ENCODE peak calls at places on chromosome 17, in six cellular contexts. O is H1, Y is PC-9, J is upper lobe of right lung, T is A549, B is PC-3. N is an unnamed sample. For H3K4me1, the result is how much of the 10 kb centered on the place peaks cover.

GRCh38 chr17:42428141-42428944 is 5.3 kb upstream of the CAVIN1 start:
- DNase-seq in O (no peak), Y (peak), J (no peak), T (peak), B (no peak), N (no peak)

GRCh38 chr17:55426851-55427586 is 5.4 kb upstream of the MMD start:
- DNase-seq in O (no peak), Y (no peak), J (no peak), T (no peak), B (peak), N (no peak)

GRCh38 chr17:30164531-30164930 is 47.9 kb downstream of the NSRP1 start:
- DNase-seq in O (no peak), Y (no peak), J (no peak), T (no peak), B (no peak), N (no peak)

GRCh38 chr17:47862621-47863440 is 11.9 kb upstream of the SP6 start:
- DNase-seq in O (no peak), Y (peak), J (no peak), T (peak), B (peak), N (no peak)

GRCh38 chr17:39757931-39758873 is 20.5 kb downstream of the GRB7 start:
- DNase-seq in O (no peak), Y (no peak), J (no peak), T (no peak), B (no peak), N (no peak)

GRCh38 chr17:19725486-19725885 is 9.1 kb upstream of the SLC47A2 start:
- DNase-seq in O (no peak), Y (no peak), J (no peak), T (no peak), B (no peak), N (no peak)

GRCh38 chr17:30599424-30600061 is 122.3 kb downstream of the GOSR1 start:
- DNase-seq in O (no peak), Y (no peak), J (no peak), T (no peak), B (no peak), N (no peak)

GRCh38 chr17:45436161-45436560 is 3.5 kb upstream of the ARHGAP27 start:
- DNase-seq in O (no peak), Y (no peak), J (no peak), T (no peak), B (peak), N (no peak)

GRCh38 chr17:78000351-78000750 is 41.8 kb downstream of the TNRC6C start:
- DNase-seq in O (no peak), Y (no peak), J (no peak), T (no peak), B (no peak), N (no peak)

GRCh38 chr17:72997559-72997958 is 94.9 kb downstream of the SLC39A11 start:
- DNase-seq in O (no peak), Y (no peak), J (no peak), T (no peak), B (peak), N (no peak)

GRCh38 chr17:32285770-32286517 is 20.3 kb downstream of the RHBDL3 start:
- DNase-seq in O (no peak), Y (no peak), J (no peak), T (no peak), B (no peak), N (no peak)

GRCh38 chr17:60293580-60294335 is 98.2 kb downstream of the USP32 start:
- DNase-seq in O (no peak), Y (no peak), J (no peak), T (no peak), B (no peak), N (no peak)

GRCh38 chr17:27296427-27296979 is 2.6 kb downstream of the WSB1 start:
- DNase-seq in O (no peak), Y (no peak), J (no peak), T (peak), B (peak), N (no peak)

GRCh38 chr17:42153919-42154491 is 784 bp downstream of the RAB5C start:
- DNase-seq in O (no peak), Y (no peak), J (no peak), T (no peak), B (no peak), N (no peak)

GRCh38 chr17:29579866-29580771 is 9.3 kb downstream of the GIT1 start:
- DNase-seq in O (peak), Y (peak), J (peak), T (peak), B (peak), N (no peak)

GRCh38 chr17:76599699-76600460 is 14.2 kb upstream of the ST6GALNAC2 start:
- DNase-seq in O (no peak), Y (no peak), J (peak), T (no peak), B (no peak), N (no peak)

GRCh38 chr17:4796550-4796915 is 569 bp downstream of the PSMB6 start:
- DNase-seq in O (peak), Y (peak), J (no peak), T (peak), B (peak), N (no peak)

GRCh38 chr17:83128306-83129240 is 49.2 kb downstream of the METRNL start:
- DNase-seq in O (no peak), Y (no peak), J (peak), T (no peak), B (no peak), N (no peak)

GRCh38 chr17:4118095-4118743 is 24.6 kb downstream of the ZZEF1 start:
- DNase-seq in O (no peak), Y (peak), J (no peak), T (no peak), B (no peak), N (no peak)

GRCh38 chr17:8420041-8420934 is 15.4 kb upstream of the NDEL1 start:
- DNase-seq in O (no peak), Y (peak), J (peak), T (no peak), B (peak), N (no peak)

GRCh38 chr17:70437656-70438055 is 268.3 kb downstream of the KCNJ2 start:
- DNase-seq in O (no peak), Y (no peak), J (no peak), T (no peak), B (no peak), N (no peak)

GRCh38 chr17:11336290-11336995 is 95.4 kb downstream of the SHISA6 start:
- DNase-seq in O (no peak), Y (no peak), J (no peak), T (no peak), B (no peak), N (no peak)

GRCh38 chr17:38604479-38605229 is 1.1 kb downstream of the SRCIN1 start:
- DNase-seq in O (peak), Y (no peak), J (no peak), T (peak), B (no peak), N (no peak)

GRCh38 chr17:1153795-1154546 is 25.8 kb downstream of the ABR start:
- DNase-seq in O (peak), Y (no peak), J (peak), T (peak), B (peak), N (no peak)

GRCh38 chr17:45824901-45825492 is 19.7 kb upstream of the SPPL2C start:
- DNase-seq in O (no peak), Y (no peak), J (no peak), T (no peak), B (no peak), N (no peak)

GRCh38 chr17:59451706-59452105 is 113.7 kb upstream of the DHX40 start:
- DNase-seq in O (no peak), Y (no peak), J (no peak), T (no peak), B (peak), N (no peak)

GRCh38 chr17:29661220-29661619 is 38.5 kb upstream of the CORO6 start:
- DNase-seq in O (no peak), Y (no peak), J (no peak), T (no peak), B (no peak), N (no peak)

GRCh38 chr17:45013021-45013997 is 38.1 kb downstream of the DCAKD start:
- DNase-seq in O (peak), Y (no peak), J (no peak), T (no peak), B (no peak), N (no peak)

GRCh38 chr17:64994781-64995538 is 61.6 kb downstream of the GNA13 start:
- DNase-seq in O (no peak), Y (no peak), J (no peak), T (no peak), B (no peak), N (no peak)

GRCh38 chr17:64993867-64994266 is 62.7 kb downstream of the GNA13 start:
- DNase-seq in O (peak), Y (no peak), J (no peak), T (no peak), B (no peak), N (no peak)

GRCh38 chr17:64991726-64992125 is 64.8 kb downstream of the GNA13 start:
- DNase-seq in O (peak), Y (no peak), J (no peak), T (no peak), B (no peak), N (no peak)

GRCh38 chr17:64992325-64992802 is 64.2 kb downstream of the GNA13 start:
- DNase-seq in O (no peak), Y (peak), J (no peak), T (peak), B (peak), N (no peak)

DNA sequence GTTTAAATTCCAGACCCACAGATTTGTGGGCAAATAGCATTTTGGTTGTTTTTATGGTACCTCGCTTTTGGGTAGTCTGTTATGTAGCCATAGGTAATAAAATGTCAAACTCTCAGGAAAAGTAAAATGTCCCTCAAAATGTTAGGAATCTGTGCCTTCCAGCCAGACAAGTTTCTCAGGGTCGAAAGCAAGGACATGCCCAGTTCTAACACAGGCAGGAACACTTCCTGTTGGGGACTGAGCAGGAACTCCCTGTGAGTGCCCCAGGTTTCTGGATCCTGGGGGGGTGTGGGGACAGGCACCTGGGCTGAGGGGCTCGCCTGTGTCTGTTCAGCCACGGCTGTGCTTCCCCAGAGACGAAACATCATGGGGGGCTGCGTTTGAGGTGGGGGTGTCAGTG is 62.3 kb downstream of the GNA13 start:
- DNase-seq in O (no peak), Y (no peak), J (no peak), T (no peak), B (no peak), N (no peak)
- H3K4me1 ChIP-seq in O (under half), Y (under half), J (under half), T (under half), B (under half), N (under half)

DNA sequence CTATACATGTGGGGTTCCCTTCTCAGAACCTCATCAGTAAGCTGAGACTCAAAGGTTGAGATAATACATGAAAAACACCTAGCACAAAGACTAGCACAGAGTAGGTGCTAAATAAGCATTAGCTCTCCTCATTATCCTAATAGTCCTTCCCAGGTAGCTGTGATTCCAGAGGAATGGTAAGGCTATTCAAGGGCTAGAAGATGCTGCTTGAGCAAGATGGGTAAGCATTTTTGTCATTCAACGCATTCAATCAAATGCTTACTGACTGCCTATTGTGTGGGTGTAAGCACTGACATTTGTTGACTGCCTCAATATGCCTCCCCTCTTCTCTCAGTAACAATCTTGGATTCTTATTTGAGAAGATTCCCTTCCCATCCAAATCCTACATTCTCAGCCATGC is 4.0 kb downstream of the SUPT4H1 start:
- DNase-seq in O (no peak), Y (no peak), J (no peak), T (no peak), B (no peak), N (no peak)
- H3K4me1 ChIP-seq in O (under half), Y (under half), J (under half), T (under half), B (under half), N (under half)

DNA sequence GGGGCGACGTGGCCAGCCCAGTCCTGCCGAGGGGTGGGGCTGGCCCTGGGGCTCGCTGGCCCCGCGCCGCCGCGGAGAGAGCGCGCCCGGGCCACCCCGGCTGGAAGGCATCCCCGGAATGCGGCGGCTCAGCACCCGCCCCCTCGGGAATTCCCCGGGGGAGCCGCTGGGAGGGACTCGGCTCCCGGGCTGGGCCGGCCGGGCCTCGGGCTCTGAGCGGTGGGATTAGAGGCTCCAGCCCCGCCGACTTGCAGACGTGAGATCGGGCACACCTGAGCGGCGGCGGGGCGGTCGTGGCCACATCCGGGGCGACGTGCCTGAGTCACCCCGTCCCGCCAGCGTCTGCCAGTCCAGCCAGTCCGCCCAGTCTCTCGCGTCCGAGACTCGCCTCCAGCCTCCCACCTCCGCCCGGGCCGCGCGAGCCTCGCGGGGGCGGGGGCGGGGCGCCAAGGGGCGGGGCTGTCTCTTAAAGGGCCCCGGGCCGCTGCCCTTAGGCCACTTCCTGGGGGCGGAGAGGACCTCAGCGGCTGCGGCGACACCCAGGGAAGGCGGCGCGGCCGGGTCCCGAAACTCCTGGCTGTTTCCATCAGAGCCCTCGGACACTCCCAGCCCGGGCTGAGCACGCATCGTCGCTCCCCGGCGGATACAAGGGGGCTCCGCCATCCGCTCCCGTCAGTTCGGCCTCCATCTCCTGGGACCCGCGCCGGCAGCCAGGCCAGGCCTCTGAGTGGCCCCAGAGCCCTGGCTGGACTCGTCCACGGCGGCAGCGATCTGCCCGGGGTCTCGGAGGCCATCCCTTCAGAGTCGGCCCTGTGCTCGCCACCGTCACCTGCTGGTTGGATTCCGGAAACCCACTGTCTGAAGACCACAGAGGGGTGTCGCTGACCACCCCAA is at the start of gene KCTD11:
- DNase-seq in O (peak), Y (peak), J (peak), T (peak), B (peak), N (no peak)
- H3K4me1 ChIP-seq in O (under half), Y (under half), J (under half), T (half or more), B (under half), N (half or more)

GRCh38 chr17:80948091-80948960 is 43.3 kb upstream of the CHMP6 start:
- DNase-seq in O (no peak), Y (no peak), J (peak), T (no peak), B (no peak), N (no peak)
- H3K4me1 ChIP-seq in O (under half), Y (under half), J (under half), T (under half), B (under half), N (under half)

GRCh38 chr17:79796570-79797491 is at the start of gene CBX8:
- DNase-seq in O (peak), Y (peak), J (peak), T (peak), B (peak), N (peak)
- H3K4me1 ChIP-seq in O (under half), Y (under half), J (under half), T (under half), B (under half), N (half or more)

GRCh38 chr17:81426676-81427445 is 31.6 kb downstream of the BAHCC1 start:
- DNase-seq in O (no peak), Y (no peak), J (no peak), T (no peak), B (no peak), N (no peak)
- H3K4me1 ChIP-seq in O (under half), Y (under half), J (half or more), T (half or more), B (under half), N (half or more)

GRCh38 chr17:49545811-49546545 is 29.7 kb upstream of the NXPH3 start:
- DNase-seq in O (no peak), Y (no peak), J (no peak), T (no peak), B (no peak), N (no peak)
- H3K4me1 ChIP-seq in O (under half), Y (under half), J (under half), T (under half), B (under half), N (under half)

GRCh38 chr17:17076066-17076465 is 33.8 kb downstream of the MPRIP start:
- DNase-seq in O (no peak), Y (no peak), J (peak), T (no peak), B (no peak), N (no peak)

GRCh38 chr17:17078832-17079231 is 36.6 kb downstream of the MPRIP start:
- DNase-seq in O (no peak), Y (no peak), J (peak), T (no peak), B (no peak), N (no peak)

GRCh38 chr17:17075037-17075755 is 32.9 kb downstream of the MPRIP start:
- DNase-seq in O (no peak), Y (no peak), J (peak), T (no peak), B (no peak), N (no peak)

GRCh38 chr17:17077861-17078732 is 35.8 kb downstream of the MPRIP start:
- DNase-seq in O (no peak), Y (peak), J (peak), T (no peak), B (peak), N (no peak)

GRCh38 chr17:17077101-17077500 is 34.8 kb downstream of the MPRIP start:
- DNase-seq in O (no peak), Y (no peak), J (peak), T (no peak), B (no peak), N (no peak)
- H3K4me1 ChIP-seq in O (under half), Y (half or more), J (half or more), T (half or more), B (half or more), N (under half)

GRCh38 chr17:63698886-63699637 is 863 bp downstream of the LIMD2 start:
- DNase-seq in O (peak), Y (no peak), J (peak), T (no peak), B (peak), N (peak)
- H3K4me1 ChIP-seq in O (under half), Y (under half), J (under half), T (under half), B (under half), N (half or more)